ENCODE peak calls at places on chromosomes 3 and 15, in five cellular contexts. V is neural crest cell; C is CD8-positive, alpha-beta T cell; H is coronary artery; D is cardiac fibroblast. U is an unnamed sample.

GRCh38 chr15:77402740-77403379 is 17.0 kb downstream of the PEAK1 start:
- DNase-seq in V (no peak), C (no peak), H (no peak), D (peak; percentile 82), U (no peak)

GRCh38 chr3:9550999-9551398 is 2.6 kb downstream of the LHFPL4 start:
- DNase-seq in V (no peak), C (no peak), H (no peak), D (no peak), U (no peak)

GRCh38 chr3:182238141-182238540 is 526.4 kb downstream of the SOX2 start:
- DNase-seq in V (peak; percentile 57), C (no peak), H (no peak), D (no peak), U (no peak)

GRCh38 chr15:100667405-100668320 is 65.3 kb downstream of the ASB7 start:
- DNase-seq in V (no peak), C (no peak), H (no peak), D (peak; percentile 40), U (no peak)

GRCh38 chr3:133887075-133887950 is 8.4 kb downstream of the RAB6B start:
- DNase-seq in V (no peak), C (no peak), H (no peak), D (no peak), U (no peak)

GRCh38 chr15:66751579-66751978 is 49.5 kb downstream of the SMAD6 start:
- DNase-seq in V (no peak), C (no peak), H (no peak), D (no peak), U (no peak)

GRCh38 chr3:13282528-13282985 is 137.6 kb downstream of the NUP210 start:
- DNase-seq in V (no peak), C (no peak), H (no peak), D (no peak), U (peak; percentile 48)

GRCh38 chr3:186002884-186003472 is 65.2 kb upstream of the TRA2B start:
- DNase-seq in V (no peak), C (no peak), H (no peak), D (peak; percentile 31), U (no peak)

GRCh38 chr3:166743463-166744134 is 636.5 kb downstream of the ZBBX start:
- DNase-seq in V (no peak), C (no peak), H (no peak), D (no peak), U (no peak)

GRCh38 chr3:144259267-144259666 is 287.6 kb downstream of the DIPK2A start:
- DNase-seq in V (no peak), C (no peak), H (no peak), D (no peak), U (no peak)

GRCh38 chr3:71784914-71785593 is at the start of gene PROK2:
- DNase-seq in V (no peak), C (no peak), H (no peak), D (no peak), U (peak; percentile 53)

GRCh38 chr15:63909819-63910437 is 76.2 kb upstream of the HERC1 start:
- DNase-seq in V (no peak), C (no peak), H (no peak), D (peak; percentile 84), U (peak; percentile 66)

GRCh38 chr15:89203705-89204273 is 17.6 kb downstream of the RLBP1 start:
- DNase-seq in V (no peak), C (no peak), H (no peak), D (no peak), U (no peak)

GRCh38 chr15:23645379-23646164 is 2.1 kb downstream of the MAGEL2 start:
- DNase-seq in V (peak; percentile 25), C (no peak), H (no peak), D (no peak), U (peak; percentile 59)

GRCh38 chr3:65761890-65762605 is 276.7 kb downstream of the MAGI1 start:
- DNase-seq in V (no peak), C (no peak), H (no peak), D (no peak), U (no peak)

GRCh38 chr3:27673701-27674100 is 48.4 kb downstream of the EOMES start:
- DNase-seq in V (no peak), C (no peak), H (no peak), D (no peak), U (no peak)

DNA sequence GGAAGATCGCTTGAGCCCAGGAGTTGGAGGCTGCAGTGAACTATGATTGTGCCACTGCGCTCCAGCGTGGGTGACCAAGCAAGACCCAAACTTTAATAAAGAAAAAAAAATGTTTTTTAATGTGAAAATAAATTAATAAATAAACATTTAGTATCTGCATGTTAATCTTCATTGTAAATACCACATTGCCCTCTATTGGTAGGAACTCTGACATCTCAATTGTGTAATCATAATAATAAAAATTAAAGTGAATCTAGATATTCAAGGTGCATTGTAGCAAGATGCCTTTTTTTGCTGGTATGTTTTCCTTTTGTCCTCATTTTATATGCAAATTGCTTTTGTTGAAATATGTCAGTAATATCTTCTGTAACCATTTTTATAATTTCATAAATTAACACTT is 95.0 kb upstream of the LIMD1 start:
- DNase-seq in V (no peak), C (no peak), H (no peak), D (peak; percentile 74), U (no peak)
- TF ChIP-seq CTCF in V (peak; percentile 69), C (peak; percentile 18), H (no peak), D (peak; percentile 23), U (peak; percentile 30)

GRCh38 chr15:95284487-95284886 is 1046.0 kb upstream of the NR2F2 start:
- DNase-seq in V (no peak), C (no peak), H (no peak), D (peak; percentile 26), U (no peak)

GRCh38 chr15:95286911-95287769 is 1043.4 kb upstream of the NR2F2 start:
- DNase-seq in V (peak; percentile 26), C (no peak), H (no peak), D (no peak), U (no peak)

GRCh38 chr15:95287774-95288173 is 1042.7 kb upstream of the NR2F2 start:
- DNase-seq in V (no peak), C (no peak), H (no peak), D (no peak), U (no peak)

GRCh38 chr15:95286316-95286880 is 1044.1 kb upstream of the NR2F2 start:
- DNase-seq in V (no peak), C (no peak), H (no peak), D (no peak), U (no peak)

GRCh38 chr15:95284933-95285401 is 1045.5 kb upstream of the NR2F2 start:
- DNase-seq in V (no peak), C (no peak), H (no peak), D (peak; percentile 88), U (no peak)
- TF ChIP-seq CTCF in V (peak; percentile 53), C (no peak), H (no peak), D (peak; percentile 24), U (no peak)

GRCh38 chr15:52527898-52528464 is 699 bp downstream of the MYO5A start:
- DNase-seq in V (no peak), C (peak; percentile 31), H (no peak), D (peak; percentile 27), U (no peak)

GRCh38 chr15:52527196-52527897 is 1.3 kb downstream of the MYO5A start:
- DNase-seq in V (no peak), C (no peak), H (no peak), D (no peak), U (no peak)

GRCh38 chr15:52529289-52529929 is 729 bp upstream of the MYO5A start:
- DNase-seq in V (peak; percentile 14), C (peak; percentile 22), H (no peak), D (no peak), U (no peak)

GRCh38 chr15:52529940-52530339 is 1.3 kb upstream of the MYO5A start:
- DNase-seq in V (no peak), C (no peak), H (no peak), D (no peak), U (no peak)

GRCh38 chr15:52528465-52529288 is at the start of gene MYO5A:
- DNase-seq in V (peak; percentile 68), C (peak; percentile 68), H (peak; percentile 83), D (peak; percentile 72), U (peak; percentile 85)
- TF ChIP-seq CTCF in V (peak; percentile 37), C (no peak), H (no peak), D (no peak), U (no peak)

DNA sequence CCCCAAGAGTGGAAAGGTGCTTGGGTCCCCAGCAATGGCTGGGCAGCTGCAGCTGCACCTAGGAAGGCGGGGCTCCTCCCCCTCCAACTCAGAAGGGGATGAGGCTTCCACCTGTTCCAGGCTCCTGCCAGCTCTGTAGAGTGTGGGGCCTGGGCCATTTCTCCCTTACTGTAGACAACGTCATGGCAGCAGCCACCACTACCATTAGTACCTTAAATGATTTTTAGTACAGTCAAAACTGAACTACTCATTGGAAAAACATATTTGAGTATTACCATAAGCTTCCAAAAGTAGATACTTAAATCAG is 1274.2 kb upstream of the GBE1 start:
- DNase-seq in V (no peak), C (no peak), H (no peak), D (no peak), U (no peak)
- TF ChIP-seq CTCF in V (no peak), C (no peak), H (no peak), D (no peak), U (no peak)

GRCh38 chr3:106251160-106251892 is 382.5 kb upstream of the CBLB start:
- DNase-seq in V (no peak), C (no peak), H (no peak), D (no peak), U (no peak)

GRCh38 chr3:106257172-106257571 is 388.4 kb upstream of the CBLB start:
- DNase-seq in V (no peak), C (no peak), H (no peak), D (no peak), U (no peak)

GRCh38 chr3:106261396-106261795 is 392.6 kb upstream of the CBLB start:
- DNase-seq in V (no peak), C (no peak), H (no peak), D (no peak), U (no peak)

GRCh38 chr3:106255870-106256248 is 387.0 kb upstream of the CBLB start:
- DNase-seq in V (no peak), C (no peak), H (no peak), D (no peak), U (no peak)

DNA sequence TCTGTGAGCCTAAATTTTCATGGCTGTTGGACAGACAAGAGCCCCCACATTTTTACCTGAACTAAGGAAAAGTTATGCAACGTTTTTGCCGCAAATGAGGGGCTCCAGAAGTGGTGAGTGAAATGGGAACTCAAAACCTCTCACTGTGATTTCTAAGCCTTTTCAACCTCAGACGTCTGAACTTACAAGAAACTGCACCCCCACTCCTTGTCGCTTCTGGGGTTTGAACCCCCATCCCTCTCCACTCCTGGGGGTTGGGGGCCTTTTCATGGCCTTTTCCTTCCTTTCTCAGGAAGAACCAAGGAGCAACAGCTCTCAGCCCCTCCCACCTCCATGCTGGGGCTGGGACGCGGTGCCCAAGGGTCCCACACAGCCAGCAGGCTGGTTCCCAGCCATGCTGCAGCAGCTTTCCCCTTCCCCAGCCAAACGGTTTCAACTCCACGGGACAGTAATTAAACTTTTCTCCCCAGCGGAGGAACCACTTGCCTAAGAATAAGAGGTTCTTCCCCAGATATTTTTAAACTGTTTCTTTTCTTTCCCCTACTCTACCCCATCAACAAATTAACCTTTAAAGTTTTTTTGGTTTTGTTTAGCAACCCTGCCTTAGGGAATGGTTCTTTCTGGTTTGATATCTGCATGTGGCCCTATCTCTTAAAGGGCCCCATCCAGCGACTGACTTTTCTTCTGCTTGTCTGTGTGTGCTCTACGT is 387.6 kb upstream of the CBLB start:
- DNase-seq in V (no peak), C (no peak), H (no peak), D (no peak), U (no peak)
- TF ChIP-seq CTCF in V (no peak), C (no peak), H (no peak), D (no peak), U (no peak)

U was measured in glutamatergic neuron.